ENCODE peak calls at places on chromosomes 6 and 20, in nine cellular contexts. One of them, this sample, is unnamed.

GRCh38 chr6:93419304-93420162 is at the start of gene EPHA7:
- DNase-seq in activated naive CD4-positive, alpha-beta T cell: no peak
- DNase-seq in central memory CD4-positive, alpha-beta T cell: no peak
- DNase-seq in Daoy: peak; percentile 83
- DNase-seq in pancreas: peak; percentile 96
- DNase-seq in bronchial epithelial cell: peak; percentile 84
- DNase-seq in hypothalamus: peak; percentile 91
- DNase-seq in activated T-cell treated with anti-CD3 and anti-CD28 coated beads for 48 hours: peak; percentile 48
- DNase-seq in nucleus accumbens: peak; percentile 97
- DNase-seq in this sample: no peak

GRCh38 chr20:15812696-15813095 is 760.6 kb downstream of the KIF16B start:
- DNase-seq in activated naive CD4-positive, alpha-beta T cell: no peak
- DNase-seq in central memory CD4-positive, alpha-beta T cell: no peak
- DNase-seq in Daoy: no peak
- DNase-seq in pancreas: no peak
- DNase-seq in bronchial epithelial cell: peak; percentile 43
- DNase-seq in hypothalamus: no peak
- DNase-seq in activated T-cell treated with anti-CD3 and anti-CD28 coated beads for 48 hours: no peak
- DNase-seq in nucleus accumbens: no peak
- DNase-seq in this sample: no peak

GRCh38 chr20:19838495-19838894 is 80.4 kb downstream of the RIN2 start:
- DNase-seq in activated naive CD4-positive, alpha-beta T cell: no peak
- DNase-seq in central memory CD4-positive, alpha-beta T cell: no peak
- DNase-seq in Daoy: no peak
- DNase-seq in pancreas: no peak
- DNase-seq in bronchial epithelial cell: peak; percentile 60
- DNase-seq in hypothalamus: no peak
- DNase-seq in activated T-cell treated with anti-CD3 and anti-CD28 coated beads for 48 hours: no peak
- DNase-seq in nucleus accumbens: no peak
- DNase-seq in this sample: no peak

GRCh38 chr6:111848262-111848661 is 25.0 kb downstream of the FYN start:
- DNase-seq in activated naive CD4-positive, alpha-beta T cell: no peak
- DNase-seq in central memory CD4-positive, alpha-beta T cell: no peak
- DNase-seq in Daoy: no peak
- DNase-seq in pancreas: no peak
- DNase-seq in bronchial epithelial cell: no peak
- DNase-seq in hypothalamus: no peak
- DNase-seq in activated T-cell treated with anti-CD3 and anti-CD28 coated beads for 48 hours: no peak
- DNase-seq in nucleus accumbens: no peak
- DNase-seq in this sample: no peak

GRCh38 chr6:99434702-99435530 is 9.8 kb upstream of the PNISR start:
- DNase-seq in activated naive CD4-positive, alpha-beta T cell: no peak
- DNase-seq in central memory CD4-positive, alpha-beta T cell: no peak
- DNase-seq in Daoy: no peak
- DNase-seq in pancreas: no peak
- DNase-seq in bronchial epithelial cell: peak; percentile 54
- DNase-seq in hypothalamus: no peak
- DNase-seq in activated T-cell treated with anti-CD3 and anti-CD28 coated beads for 48 hours: no peak
- DNase-seq in nucleus accumbens: no peak
- DNase-seq in this sample: peak; percentile 28

GRCh38 chr20:33667245-33668086 is 723 bp downstream of the ACTL10 start:
- DNase-seq in activated naive CD4-positive, alpha-beta T cell: peak; percentile 39
- DNase-seq in central memory CD4-positive, alpha-beta T cell: peak; percentile 70
- DNase-seq in Daoy: peak; percentile 90
- DNase-seq in pancreas: peak; percentile 87
- DNase-seq in bronchial epithelial cell: peak; percentile 51
- DNase-seq in hypothalamus: peak; percentile 63
- DNase-seq in activated T-cell treated with anti-CD3 and anti-CD28 coated beads for 48 hours: peak; percentile 46
- DNase-seq in nucleus accumbens: peak; percentile 43
- DNase-seq in this sample: peak; percentile 95

GRCh38 chr20:50589548-50590347 is 79.6 kb downstream of the PTPN1 start:
- DNase-seq in activated naive CD4-positive, alpha-beta T cell: no peak
- DNase-seq in central memory CD4-positive, alpha-beta T cell: no peak
- DNase-seq in Daoy: no peak
- DNase-seq in pancreas: no peak
- DNase-seq in bronchial epithelial cell: no peak
- DNase-seq in hypothalamus: no peak
- DNase-seq in activated T-cell treated with anti-CD3 and anti-CD28 coated beads for 48 hours: no peak
- DNase-seq in nucleus accumbens: no peak
- DNase-seq in this sample: no peak

GRCh38 chr6:2072450-2072849 is 173.0 kb downstream of the GMDS start:
- DNase-seq in activated naive CD4-positive, alpha-beta T cell: no peak
- DNase-seq in central memory CD4-positive, alpha-beta T cell: no peak
- DNase-seq in Daoy: no peak
- DNase-seq in pancreas: no peak
- DNase-seq in bronchial epithelial cell: no peak
- DNase-seq in hypothalamus: no peak
- DNase-seq in activated T-cell treated with anti-CD3 and anti-CD28 coated beads for 48 hours: no peak
- DNase-seq in nucleus accumbens: no peak
- DNase-seq in this sample: no peak

GRCh38 chr6:74631558-74631957 is 574.3 kb downstream of the COL12A1 start:
- DNase-seq in activated naive CD4-positive, alpha-beta T cell: no peak
- DNase-seq in central memory CD4-positive, alpha-beta T cell: no peak
- DNase-seq in Daoy: no peak
- DNase-seq in pancreas: no peak
- DNase-seq in bronchial epithelial cell: no peak
- DNase-seq in hypothalamus: no peak
- DNase-seq in activated T-cell treated with anti-CD3 and anti-CD28 coated beads for 48 hours: no peak
- DNase-seq in nucleus accumbens: no peak
- DNase-seq in this sample: no peak

GRCh38 chr6:168394606-168395005 is 46.4 kb upstream of the SMOC2 start:
- DNase-seq in activated naive CD4-positive, alpha-beta T cell: no peak
- DNase-seq in central memory CD4-positive, alpha-beta T cell: no peak
- DNase-seq in Daoy: no peak
- DNase-seq in pancreas: no peak
- DNase-seq in bronchial epithelial cell: no peak
- DNase-seq in hypothalamus: no peak
- DNase-seq in activated T-cell treated with anti-CD3 and anti-CD28 coated beads for 48 hours: no peak
- DNase-seq in nucleus accumbens: no peak
- DNase-seq in this sample: no peak

GRCh38 chr6:46437671-46438221 is 53.5 kb downstream of the RCAN2 start:
- DNase-seq in activated naive CD4-positive, alpha-beta T cell: no peak
- DNase-seq in central memory CD4-positive, alpha-beta T cell: no peak
- DNase-seq in Daoy: no peak
- DNase-seq in pancreas: no peak
- DNase-seq in bronchial epithelial cell: no peak
- DNase-seq in hypothalamus: no peak
- DNase-seq in activated T-cell treated with anti-CD3 and anti-CD28 coated beads for 48 hours: no peak
- DNase-seq in nucleus accumbens: no peak
- DNase-seq in this sample: no peak

GRCh38 chr6:44000164-44000842 is 126.9 kb downstream of the MRPL14 start:
- DNase-seq in activated naive CD4-positive, alpha-beta T cell: no peak
- DNase-seq in central memory CD4-positive, alpha-beta T cell: no peak
- DNase-seq in Daoy: peak; percentile 60
- DNase-seq in pancreas: no peak
- DNase-seq in bronchial epithelial cell: peak; percentile 49
- DNase-seq in hypothalamus: no peak
- DNase-seq in activated T-cell treated with anti-CD3 and anti-CD28 coated beads for 48 hours: peak; percentile 36
- DNase-seq in nucleus accumbens: no peak
- DNase-seq in this sample: peak; percentile 56

GRCh38 chr6:36204068-36204753 is 7.7 kb downstream of the BRPF3 start:
- DNase-seq in activated naive CD4-positive, alpha-beta T cell: peak; percentile 18
- DNase-seq in central memory CD4-positive, alpha-beta T cell: peak; percentile 80
- DNase-seq in Daoy: no peak
- DNase-seq in pancreas: no peak
- DNase-seq in bronchial epithelial cell: no peak
- DNase-seq in hypothalamus: no peak
- DNase-seq in activated T-cell treated with anti-CD3 and anti-CD28 coated beads for 48 hours: no peak
- DNase-seq in nucleus accumbens: no peak
- DNase-seq in this sample: no peak

GRCh38 chr20:63626424-63627128 is at the start of gene GMEB2:
- DNase-seq in activated naive CD4-positive, alpha-beta T cell: peak; percentile 84
- DNase-seq in central memory CD4-positive, alpha-beta T cell: no peak
- DNase-seq in Daoy: peak; percentile 78
- DNase-seq in pancreas: peak; percentile 75
- DNase-seq in bronchial epithelial cell: peak; percentile 7
- DNase-seq in hypothalamus: peak; percentile 88
- DNase-seq in activated T-cell treated with anti-CD3 and anti-CD28 coated beads for 48 hours: peak; percentile 75
- DNase-seq in nucleus accumbens: peak; percentile 85
- DNase-seq in this sample: peak; percentile 66

GRCh38 chr20:37243076-37243936 is 18.3 kb downstream of the GHRH start:
- DNase-seq in activated naive CD4-positive, alpha-beta T cell: no peak
- DNase-seq in central memory CD4-positive, alpha-beta T cell: no peak
- DNase-seq in Daoy: no peak
- DNase-seq in pancreas: no peak
- DNase-seq in bronchial epithelial cell: peak; percentile 4
- DNase-seq in hypothalamus: no peak
- DNase-seq in activated T-cell treated with anti-CD3 and anti-CD28 coated beads for 48 hours: no peak
- DNase-seq in nucleus accumbens: no peak
- DNase-seq in this sample: no peak

GRCh38 chr6:125140808-125141207 is 12.8 kb upstream of the TPD52L1 start:
- DNase-seq in activated naive CD4-positive, alpha-beta T cell: no peak
- DNase-seq in central memory CD4-positive, alpha-beta T cell: no peak
- DNase-seq in Daoy: no peak
- DNase-seq in pancreas: no peak
- DNase-seq in bronchial epithelial cell: no peak
- DNase-seq in hypothalamus: no peak
- DNase-seq in activated T-cell treated with anti-CD3 and anti-CD28 coated beads for 48 hours: no peak
- DNase-seq in nucleus accumbens: no peak
- DNase-seq in this sample: no peak

GRCh38 chr6:46996860-46997641 is 45.1 kb downstream of the ADGRF1 start:
- DNase-seq in activated naive CD4-positive, alpha-beta T cell: no peak
- DNase-seq in central memory CD4-positive, alpha-beta T cell: no peak
- DNase-seq in Daoy: no peak
- DNase-seq in pancreas: no peak
- DNase-seq in bronchial epithelial cell: no peak
- DNase-seq in hypothalamus: no peak
- DNase-seq in activated T-cell treated with anti-CD3 and anti-CD28 coated beads for 48 hours: no peak
- DNase-seq in nucleus accumbens: no peak
- DNase-seq in this sample: peak; percentile 54

GRCh38 chr6:162964703-162965140 is 236.9 kb downstream of the PACRG start:
- DNase-seq in activated naive CD4-positive, alpha-beta T cell: no peak
- DNase-seq in central memory CD4-positive, alpha-beta T cell: no peak
- DNase-seq in Daoy: peak; percentile 93
- DNase-seq in pancreas: no peak
- DNase-seq in bronchial epithelial cell: peak; percentile 23
- DNase-seq in hypothalamus: no peak
- DNase-seq in activated T-cell treated with anti-CD3 and anti-CD28 coated beads for 48 hours: no peak
- DNase-seq in nucleus accumbens: no peak
- DNase-seq in this sample: no peak

GRCh38 chr6:113813207-113813606 is 43.9 kb upstream of the MARCKS start:
- DNase-seq in activated naive CD4-positive, alpha-beta T cell: no peak
- DNase-seq in central memory CD4-positive, alpha-beta T cell: no peak
- DNase-seq in Daoy: peak; percentile 56
- DNase-seq in pancreas: no peak
- DNase-seq in bronchial epithelial cell: peak; percentile 27
- DNase-seq in hypothalamus: no peak
- DNase-seq in activated T-cell treated with anti-CD3 and anti-CD28 coated beads for 48 hours: no peak
- DNase-seq in nucleus accumbens: no peak
- DNase-seq in this sample: no peak

GRCh38 chr6:29510202-29510601 is 22.4 kb upstream of the MAS1L start:
- DNase-seq in activated naive CD4-positive, alpha-beta T cell: no peak
- DNase-seq in central memory CD4-positive, alpha-beta T cell: no peak
- DNase-seq in Daoy: no peak
- DNase-seq in pancreas: no peak
- DNase-seq in bronchial epithelial cell: no peak
- DNase-seq in hypothalamus: no peak
- DNase-seq in activated T-cell treated with anti-CD3 and anti-CD28 coated beads for 48 hours: no peak
- DNase-seq in nucleus accumbens: no peak
- DNase-seq in this sample: no peak

GRCh38 chr6:22003219-22003779 is 293.5 kb downstream of the PRL start:
- DNase-seq in activated naive CD4-positive, alpha-beta T cell: no peak
- DNase-seq in central memory CD4-positive, alpha-beta T cell: no peak
- DNase-seq in Daoy: no peak
- DNase-seq in pancreas: no peak
- DNase-seq in bronchial epithelial cell: no peak
- DNase-seq in hypothalamus: no peak
- DNase-seq in activated T-cell treated with anti-CD3 and anti-CD28 coated beads for 48 hours: no peak
- DNase-seq in nucleus accumbens: no peak
- DNase-seq in this sample: no peak